ENCODE peak calls at places on chromosomes 12 and 14, in four cellular contexts. S, A, E and R are unnamed samples.

GRCh38 chr12:42968426-42968825 is 378.9 kb upstream of the PRICKLE1 start:
- DNase-seq in S (no peak), A (no peak), E (no peak), R (no peak)

GRCh38 chr12:124551268-124552144 is 15.9 kb downstream of the NCOR2 start:
- DNase-seq in S (no peak), A (no peak), E (peak), R (peak)

GRCh38 chr12:103627189-103627855 is 40.2 kb downstream of the STAB2 start:
- DNase-seq in S (no peak), A (no peak), E (no peak), R (no peak)

GRCh38 chr12:44647891-44648690 is 228.0 kb downstream of the NELL2 start:
- DNase-seq in S (no peak), A (no peak), E (no peak), R (no peak)

GRCh38 chr12:69468237-69469026 is 1.8 kb upstream of the FRS2 start:
- DNase-seq in S (peak), A (no peak), E (peak), R (no peak)

GRCh38 chr12:13179159-13180074 is 17.1 kb upstream of the EMP1 start:
- DNase-seq in S (peak), A (no peak), E (no peak), R (peak)

GRCh38 chr12:47875732-47876131 is 29.1 kb downstream of the VDR start:
- DNase-seq in S (no peak), A (no peak), E (no peak), R (no peak)

GRCh38 chr14:97779140-97779539 is 982.0 kb downstream of the VRK1 start:
- DNase-seq in S (no peak), A (no peak), E (no peak), R (no peak)

GRCh38 chr14:101965145-101965531 is 765 bp downstream of the DYNC1H1 start:
- DNase-seq in S (peak), A (peak), E (peak), R (peak)

GRCh38 chr12:117360222-117360550 is 1.2 kb downstream of the NOS1 start:
- DNase-seq in S (no peak), A (no peak), E (no peak), R (peak)

GRCh38 chr14:95287176-95287754 is 32.4 kb downstream of the CLMN start:
- DNase-seq in S (no peak), A (no peak), E (no peak), R (no peak)

GRCh38 chr12:69437073-69437472 is 33.1 kb upstream of the FRS2 start:
- DNase-seq in S (no peak), A (no peak), E (no peak), R (no peak)

GRCh38 chr14:22887990-22888378 is 5.0 kb downstream of the REM2 start:
- DNase-seq in S (no peak), A (no peak), E (peak), R (no peak)

GRCh38 chr12:80101126-80101525 is 1.8 kb downstream of the OTOGL start:
- DNase-seq in S (no peak), A (no peak), E (peak), R (no peak)

GRCh38 chr14:91374287-91374880 is 43.2 kb downstream of the CCDC88C start:
- DNase-seq in S (no peak), A (no peak), E (no peak), R (no peak)

GRCh38 chr14:51845811-51846210 is 14.6 kb upstream of the GNG2 start:
- DNase-seq in S (no peak), A (no peak), E (no peak), R (no peak)

GRCh38 chr14:81594012-81594411 is 60.4 kb upstream of the SEL1L start:
- DNase-seq in S (no peak), A (peak), E (no peak), R (no peak)

GRCh38 chr14:87567926-87568325 is 425.1 kb downstream of the GALC start:
- DNase-seq in S (no peak), A (no peak), E (no peak), R (no peak)

GRCh38 chr12:91507754-91508153 is 325.1 kb upstream of the DCN start:
- DNase-seq in S (no peak), A (no peak), E (no peak), R (no peak)

GRCh38 chr14:105272623-105273022 is 24.3 kb downstream of the BTBD6 start:
- DNase-seq in S (no peak), A (no peak), E (no peak), R (no peak)

GRCh38 chr12:5377997-5378596 is 53.8 kb upstream of the NTF3 start:
- DNase-seq in S (no peak), A (no peak), E (no peak), R (no peak)

GRCh38 chr12:728781-729180 is 23.6 kb upstream of the WNK1 start:
- DNase-seq in S (no peak), A (no peak), E (no peak), R (no peak)

GRCh38 chr12:727321-727720 is 25.1 kb upstream of the WNK1 start:
- DNase-seq in S (no peak), A (no peak), E (no peak), R (no peak)

GRCh38 chr12:725076-725475 is 27.3 kb upstream of the WNK1 start:
- DNase-seq in S (no peak), A (no peak), E (no peak), R (no peak)

GRCh38 chr12:724194-724855 is 28.1 kb upstream of the WNK1 start:
- DNase-seq in S (peak), A (no peak), E (peak), R (no peak)

DNA sequence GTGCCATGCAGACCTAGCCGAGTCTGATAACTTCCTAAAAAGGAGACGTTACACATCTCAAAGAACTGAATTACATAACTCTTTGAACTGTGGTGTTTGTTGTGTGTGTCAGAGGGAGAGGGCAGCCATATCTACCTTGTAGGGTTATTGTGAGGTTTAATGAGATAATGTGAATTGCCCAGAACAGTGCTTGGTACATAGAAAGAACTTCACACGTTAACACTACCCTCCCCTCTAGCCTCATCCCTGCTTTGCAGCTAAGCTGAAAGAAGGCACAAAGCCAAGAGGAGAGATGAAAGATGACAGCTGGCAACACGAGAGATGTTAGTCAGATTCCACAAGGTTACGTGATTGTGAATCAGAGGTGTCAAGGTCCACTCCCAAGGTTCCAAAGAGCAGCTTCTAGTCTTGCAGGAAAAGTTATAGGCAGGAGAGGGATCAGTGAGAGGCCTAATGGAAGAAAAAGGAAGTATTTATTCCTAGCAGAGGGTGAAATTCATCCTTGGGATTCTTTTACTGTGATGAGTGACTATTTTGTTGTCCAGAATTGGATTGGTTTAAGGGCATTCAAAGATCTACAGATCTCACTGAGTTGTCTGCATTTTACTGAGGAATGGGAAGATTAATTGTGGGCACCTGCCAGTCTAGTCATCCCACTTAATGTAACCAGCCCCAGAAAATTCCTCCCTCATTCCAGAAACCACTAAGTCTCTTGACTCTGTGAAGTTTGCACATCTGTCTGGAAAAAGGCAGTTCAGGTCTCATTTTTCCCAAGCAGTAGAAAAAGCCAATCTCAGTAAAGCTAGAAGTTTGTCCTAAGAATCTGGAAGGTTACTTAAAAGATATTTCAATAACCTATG is 25.9 kb upstream of the WNK1 start:
- DNase-seq in S (peak), A (peak), E (no peak), R (no peak)
- TF ChIP-seq HMGXB4 in S (no peak), A (no peak), E (no peak), R (no peak)

DNA sequence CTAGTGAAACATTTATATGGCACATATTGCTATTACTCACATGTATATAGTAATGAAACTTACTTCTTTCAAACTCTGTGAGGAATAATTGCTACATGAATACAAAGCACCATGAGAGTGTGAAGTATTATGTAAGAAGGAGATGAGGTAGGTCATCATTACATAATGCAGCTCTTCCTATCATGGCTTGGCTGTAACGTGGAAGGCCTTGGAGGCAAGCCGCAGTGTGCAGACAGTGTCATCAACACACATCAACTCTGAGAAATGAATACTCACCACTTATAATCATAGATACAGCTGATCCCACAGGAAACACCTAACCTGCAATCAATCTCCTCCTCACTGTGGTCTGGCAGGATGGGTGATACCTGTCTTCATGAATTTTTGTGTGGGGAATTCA is 49.9 kb upstream of the CCDC91 start:
- DNase-seq in S (no peak), A (no peak), E (no peak), R (no peak)
- TF ChIP-seq HMGXB4 in S (no peak), A (no peak), E (no peak), R (no peak)

GRCh38 chr12:10171954-10172353 is at the start of gene OLR1:
- DNase-seq in S (no peak), A (no peak), E (no peak), R (no peak)

GRCh38 chr12:10170199-10170598 is 1.7 kb downstream of the OLR1 start:
- DNase-seq in S (peak), A (no peak), E (no peak), R (no peak)

GRCh38 chr12:10167588-10167987 is 4.3 kb downstream of the OLR1 start:
- DNase-seq in S (no peak), A (peak), E (no peak), R (no peak)

GRCh38 chr12:10165421-10165820 is 6.5 kb downstream of the OLR1 start:
- DNase-seq in S (no peak), A (no peak), E (no peak), R (no peak)

DNA sequence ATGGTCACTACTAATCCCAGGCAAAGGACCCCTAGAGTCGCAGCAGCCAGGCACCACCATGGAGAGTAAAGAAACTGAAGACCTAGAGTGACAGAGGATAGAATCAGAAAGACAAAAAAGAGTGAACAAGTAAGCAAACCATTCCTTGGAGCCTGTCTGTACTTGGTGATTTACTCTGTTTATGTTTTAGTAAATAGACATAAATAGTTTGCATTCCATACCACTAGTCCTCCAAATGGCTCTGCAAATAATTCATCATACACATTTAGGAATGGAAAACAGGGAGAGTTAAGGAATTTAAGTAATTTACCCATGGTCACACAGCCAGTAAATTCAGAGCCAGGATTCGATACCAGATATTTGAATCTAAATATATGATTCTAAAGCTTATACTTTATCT is 2.8 kb downstream of the OLR1 start:
- DNase-seq in S (no peak), A (no peak), E (no peak), R (no peak)
- TF ChIP-seq HMGXB4 in S (no peak), A (no peak), E (no peak), R (no peak)

GRCh38 chr12:106739815-106740552 is 34.5 kb upstream of the RIC8B start:
- DNase-seq in S (no peak), A (no peak), E (peak), R (no peak)

GRCh38 chr12:106733660-106734059 is 40.8 kb upstream of the RIC8B start:
- DNase-seq in S (no peak), A (no peak), E (no peak), R (no peak)

GRCh38 chr12:106732890-106733289 is 41.6 kb upstream of the RIC8B start:
- DNase-seq in S (no peak), A (no peak), E (no peak), R (no peak)

GRCh38 chr12:106739318-106739717 is 35.2 kb upstream of the RIC8B start:
- DNase-seq in S (peak), A (peak), E (peak), R (no peak)

GRCh38 chr12:106736051-106736957 is 38.2 kb upstream of the RIC8B start:
- DNase-seq in S (peak), A (peak), E (peak), R (no peak)
- TF ChIP-seq HMGXB4 in S (no peak), A (no peak), E (no peak), R (no peak)

DNA sequence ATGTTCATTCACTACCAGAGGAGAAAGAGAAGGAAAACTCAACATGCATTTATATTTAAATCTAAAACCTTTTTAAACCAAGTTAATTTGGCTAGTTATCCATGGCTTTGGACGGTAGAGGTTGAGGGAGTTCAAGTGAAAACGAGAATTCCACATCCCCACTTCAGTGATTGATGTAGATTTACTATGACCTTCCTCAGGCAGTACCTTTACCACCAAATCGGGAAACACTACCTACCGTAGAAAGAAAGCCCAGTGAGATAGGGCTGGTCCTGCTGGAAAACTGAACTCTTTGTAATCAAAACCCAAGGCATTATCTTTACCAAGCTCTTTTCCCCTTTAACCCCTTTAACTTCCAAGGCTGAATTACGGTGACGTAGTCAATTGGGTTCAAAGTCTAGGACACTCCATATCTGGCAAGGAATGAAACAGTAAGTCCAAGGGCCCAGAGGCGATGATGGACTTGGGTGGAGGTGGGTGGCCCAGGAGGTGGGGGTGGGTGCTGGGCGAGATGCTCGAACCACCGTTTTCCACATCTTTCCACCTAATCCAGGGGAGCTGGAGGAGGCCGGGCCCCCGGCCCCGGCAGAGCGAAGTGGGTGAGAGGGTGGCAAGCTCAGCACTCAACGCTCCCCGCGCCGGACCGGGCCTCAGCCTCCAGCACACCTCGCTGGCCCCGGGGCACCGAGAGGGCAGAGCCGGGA is 618 bp downstream of the SEC23A start:
- DNase-seq in S (peak), A (peak), E (peak), R (no peak)
- TF ChIP-seq HMGXB4 in S (no peak), A (no peak), E (no peak), R (no peak)

GRCh38 chr14:65100905-65101541 is 1.3 kb downstream of the MAX start:
- DNase-seq in S (no peak), A (no peak), E (no peak), R (no peak)

GRCh38 chr14:65103150-65103760 is 938 bp upstream of the MAX start:
- DNase-seq in S (peak), A (peak), E (peak), R (no peak)

GRCh38 chr14:65104791-65105190 is 2.5 kb upstream of the MAX start:
- DNase-seq in S (no peak), A (no peak), E (no peak), R (no peak)

GRCh38 chr14:65102441-65103149 is at the start of gene MAX:
- DNase-seq in S (peak), A (peak), E (peak), R (peak)

GRCh38 chr14:65101631-65102440 is 481 bp downstream of the MAX start:
- DNase-seq in S (no peak), A (no peak), E (no peak), R (peak)
- TF ChIP-seq HMGXB4 in S (no peak), A (no peak), E (no peak), R (peak)

GRCh38 chr12:94570161-94570560 is 80.2 kb downstream of the TMCC3 start:
- DNase-seq in S (no peak), A (no peak), E (no peak), R (no peak)

GRCh38 chr12:94571556-94571955 is 78.8 kb downstream of the TMCC3 start:
- DNase-seq in S (peak), A (peak), E (peak), R (no peak)

GRCh38 chr12:94575024-94575423 is 75.3 kb downstream of the TMCC3 start:
- DNase-seq in S (no peak), A (no peak), E (no peak), R (no peak)

DNA sequence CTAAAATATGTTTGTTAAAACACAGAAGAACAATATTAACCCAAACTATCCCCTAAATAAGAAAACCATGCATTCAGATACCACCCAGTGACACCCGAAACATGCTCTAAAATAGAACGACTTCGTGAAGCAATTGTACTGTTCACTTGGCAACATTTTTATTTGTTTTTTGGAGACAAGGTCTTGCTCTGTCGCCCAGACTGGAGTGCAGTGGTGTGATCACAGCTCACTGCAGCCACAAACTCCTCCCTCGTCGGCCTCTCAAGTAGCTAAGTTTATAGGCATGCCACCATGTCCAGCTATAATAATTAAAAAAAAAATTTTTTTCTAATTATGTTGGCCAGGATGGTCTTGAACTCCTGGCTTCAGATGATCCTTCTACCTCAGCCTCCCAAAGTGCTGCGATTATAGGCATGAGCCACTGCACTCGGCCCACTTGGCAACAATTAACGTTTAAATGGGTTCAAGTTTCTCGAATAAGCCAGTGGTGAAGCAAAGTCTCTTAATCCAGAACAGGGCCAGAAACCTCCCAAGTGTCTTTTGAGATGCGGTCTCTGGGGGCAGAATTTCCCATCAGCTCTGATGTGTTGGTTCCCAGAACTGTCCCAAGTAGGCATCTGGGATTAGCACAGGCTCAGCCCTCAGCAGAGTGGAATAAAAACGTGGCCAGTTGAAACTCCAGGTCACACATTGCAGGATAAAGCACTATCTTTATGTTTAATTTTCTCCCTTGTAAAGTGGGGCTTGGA is 74.5 kb downstream of the TMCC3 start:
- DNase-seq in S (no peak), A (no peak), E (no peak), R (peak)
- TF ChIP-seq HMGXB4 in S (no peak), A (no peak), E (no peak), R (no peak)

GRCh38 chr14:70087380-70087697 is 101.4 kb downstream of the SLC8A3 start:
- DNase-seq in S (no peak), A (no peak), E (no peak), R (no peak)

GRCh38 chr14:70084226-70084625 is 104.5 kb downstream of the SLC8A3 start:
- DNase-seq in S (no peak), A (no peak), E (peak), R (no peak)

GRCh38 chr14:70086685-70087379 is 101.9 kb downstream of the SLC8A3 start:
- DNase-seq in S (peak), A (peak), E (peak), R (peak)
- TF ChIP-seq HMGXB4 in S (no peak), A (no peak), E (no peak), R (no peak)

GRCh38 chr14:98792171-98792570 is 479.8 kb downstream of the BCL11B start:
- DNase-seq in S (no peak), A (no peak), E (no peak), R (no peak)

GRCh38 chr14:98799891-98800290 is 472.1 kb downstream of the BCL11B start:
- DNase-seq in S (no peak), A (no peak), E (no peak), R (no peak)

GRCh38 chr14:98803196-98803595 is 468.8 kb downstream of the BCL11B start:
- DNase-seq in S (no peak), A (no peak), E (no peak), R (no peak)

GRCh38 chr14:98802044-98802443 is 470.0 kb downstream of the BCL11B start:
- DNase-seq in S (no peak), A (no peak), E (no peak), R (no peak)

DNA sequence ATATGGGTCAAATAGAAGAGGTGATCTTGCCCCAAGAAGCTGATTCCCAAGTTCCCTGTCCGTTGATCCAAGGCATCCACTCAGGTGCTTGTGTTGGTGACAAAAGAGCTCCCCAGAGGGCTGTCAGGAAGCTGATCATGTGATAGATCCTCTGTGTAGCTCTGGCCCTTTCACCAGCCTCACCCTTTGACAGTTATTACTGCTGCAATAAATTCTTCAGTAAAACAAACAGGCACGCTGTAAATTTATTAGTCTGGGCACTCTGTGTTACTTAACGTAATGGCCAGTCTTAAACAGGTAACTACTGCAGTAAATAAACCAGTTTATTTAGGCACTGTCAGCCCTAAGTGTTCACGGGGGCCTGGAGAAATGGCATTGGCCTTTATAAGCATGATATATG is 473.9 kb downstream of the BCL11B start:
- DNase-seq in S (no peak), A (no peak), E (no peak), R (no peak)
- TF ChIP-seq HMGXB4 in S (no peak), A (no peak), E (no peak), R (no peak)